ENCODE peak calls at places on chromosomes 5 and 9, in four cellular contexts. T is cardiac fibroblast, M is BJ, N is astrocyte of the spinal cord. A is an unnamed sample.
A peak's percentile ranks its signal among the peaks of the same experiment; 100 is the strongest.

GRCh38 chr9:20526500-20527319 is 95.6 kb downstream of the MLLT3 start:
- DNase-seq in T (peak; percentile 12), M (no peak), N (peak; percentile 43), A (peak; percentile 10)

GRCh38 chr5:14663734-14664269 is 716 bp upstream of the OTULIN start:
- DNase-seq in M (no peak), N (no peak), T (peak; percentile 39), A (no peak)

GRCh38 chr5:177320879-177321278 is 9.2 kb upstream of the MXD3 start:
- DNase-seq in M (no peak), T (no peak), N (no peak), A (no peak)

GRCh38 chr5:61637566-61637965 is 305.5 kb downstream of the ZSWIM6 start:
- DNase-seq in M (no peak), N (no peak), T (no peak), A (no peak)

GRCh38 chr9:109206670-109207069 is 39.6 kb upstream of the FRRS1L start:
- DNase-seq in T (no peak), M (no peak), N (no peak), A (no peak)

GRCh38 chr5:6733411-6734242 is 20.4 kb downstream of the TENT4A start:
- DNase-seq in M (no peak), T (peak; percentile 66), N (peak; percentile 53), A (no peak)

GRCh38 chr5:34656001-34656699 is at the start of gene RAI14:
- DNase-seq in M (peak; percentile 33), N (peak; percentile 89), T (peak; percentile 94), A (no peak)

GRCh38 chr9:34035656-34036055 is 13.0 kb downstream of the UBAP2 start:
- DNase-seq in M (no peak), N (no peak), T (no peak), A (no peak)

GRCh38 chr9:14312721-14313377 is 1.1 kb downstream of the NFIB start:
- DNase-seq in T (peak; percentile 39), M (no peak), N (peak; percentile 48), A (no peak)

GRCh38 chr5:128462330-128462729 is 75.7 kb downstream of the FBN2 start:
- DNase-seq in N (no peak), M (no peak), T (no peak), A (no peak)

GRCh38 chr9:104863180-104863883 is 64.6 kb downstream of the ABCA1 start:
- DNase-seq in N (peak; percentile 83), T (peak; percentile 87), M (peak; percentile 46), A (peak; percentile 30)

GRCh38 chr9:33170464-33171156 is 3.5 kb upstream of the B4GALT1 start:
- DNase-seq in T (peak; percentile 40), N (no peak), M (no peak), A (no peak)

GRCh38 chr5:43771611-43772031 is 168.6 kb downstream of the NNT start:
- DNase-seq in T (no peak), N (no peak), M (no peak), A (no peak)

GRCh38 chr5:57818397-57818796 is 335.8 kb upstream of the ACTBL2 start:
- DNase-seq in M (no peak), T (no peak), N (no peak), A (no peak)
- H3K4me3 ChIP-seq in M (no peak overlapping the region), T (no peak overlapping the region), N (no peak overlapping the region), A (no peak overlapping the region)

GRCh38 chr5:127029513-127030258 is 672 bp downstream of the MARCHF3 start:
- DNase-seq in N (peak; percentile 73), M (no peak), T (peak; percentile 72), A (peak; percentile 24)
- TF ChIP-seq CTCF in N (peak; percentile 59), M (peak; percentile 52), T (peak; percentile 72), A (peak; percentile 48)

GRCh38 chr5:147559725-147560124 is 49.9 kb upstream of the DPYSL3 start:
- DNase-seq in M (no peak), N (peak; percentile 58), T (no peak), A (no peak)

GRCh38 chr5:147558826-147559225 is 49.0 kb upstream of the DPYSL3 start:
- DNase-seq in T (peak; percentile 90), M (no peak), N (peak; percentile 86), A (no peak)

GRCh38 chr5:147561435-147561834 is 51.6 kb upstream of the DPYSL3 start:
- DNase-seq in T (no peak), M (no peak), N (no peak), A (no peak)

GRCh38 chr5:147558131-147558730 is 48.4 kb upstream of the DPYSL3 start:
- DNase-seq in N (no peak), M (no peak), T (peak; percentile 79), A (no peak)

GRCh38 chr5:147560982-147561381 is 51.1 kb upstream of the DPYSL3 start:
- DNase-seq in N (peak; percentile 20), M (no peak), T (no peak), A (no peak)
- H3K4me3 ChIP-seq in N (peak overlapping the region; percentile 1), M (no peak overlapping the region), T (no peak overlapping the region), A (no peak overlapping the region)

DNA sequence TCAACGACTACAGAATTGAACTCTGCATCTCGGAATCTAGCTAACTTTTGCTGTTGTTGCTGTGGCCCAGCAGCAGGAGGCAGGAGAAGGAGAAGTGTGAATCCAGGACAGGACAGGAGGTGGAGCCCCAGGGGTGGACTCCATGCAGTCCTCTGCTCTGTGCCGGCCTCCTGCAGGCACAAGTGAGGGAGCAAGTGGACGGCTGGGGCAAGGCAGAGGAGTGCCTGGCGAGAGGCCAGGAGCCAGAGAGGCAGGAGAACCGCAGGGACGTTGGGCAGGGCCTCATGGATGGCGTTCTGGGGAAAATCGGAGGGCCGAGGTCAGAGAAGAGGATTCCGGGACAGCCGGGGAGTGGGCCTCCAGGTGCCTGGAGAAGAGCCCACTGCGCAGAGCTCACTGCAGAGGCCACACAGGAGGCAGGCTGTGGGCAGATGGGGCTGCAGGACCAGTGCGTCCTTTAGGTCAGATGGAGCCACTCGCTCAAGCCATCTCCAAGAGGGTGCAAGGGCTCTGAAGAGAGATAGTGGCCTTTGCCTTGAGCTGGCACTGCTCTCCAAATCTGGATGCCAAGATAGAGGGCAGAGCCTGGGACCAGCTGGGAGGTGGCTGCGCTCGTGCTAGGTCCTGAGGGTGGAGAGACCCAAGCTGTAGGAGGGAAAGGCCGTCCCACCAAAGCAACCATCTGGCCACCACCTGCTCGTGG is 214.0 kb downstream of the FANCC start:
- DNase-seq in T (no peak), N (no peak), M (no peak), A (no peak)
- TF ChIP-seq CTCF in T (peak; percentile 26), N (peak; percentile 18), M (peak; percentile 37), A (no peak)

DNA sequence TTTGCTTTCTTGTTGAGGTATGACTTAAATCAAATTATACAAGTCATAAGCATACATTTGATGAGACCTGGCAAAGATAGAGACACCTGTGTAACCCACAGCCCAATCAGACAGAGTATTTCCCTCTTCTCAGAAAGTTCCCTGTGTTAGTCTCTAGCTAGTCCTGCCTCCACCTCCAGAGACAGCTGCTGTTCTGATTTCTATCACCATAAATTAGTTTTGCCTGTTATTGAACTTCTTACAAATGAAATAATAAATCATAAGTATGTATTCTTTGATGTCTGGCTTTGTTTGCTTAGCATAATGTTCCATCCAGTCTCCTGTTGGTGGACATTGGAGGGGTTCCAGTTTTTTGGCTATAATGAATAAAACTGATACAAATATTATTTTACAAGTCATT is 194.5 kb downstream of the ICE1 start:
- DNase-seq in M (no peak), T (no peak), N (no peak), A (no peak)
- H3K4me3 ChIP-seq in M (no peak overlapping the region), T (no peak overlapping the region), N (no peak overlapping the region), A (no peak overlapping the region)

GRCh38 chr9:76298497-76299144 is 95.6 kb downstream of the RFK start:
- DNase-seq in N (no peak), T (no peak), M (no peak), A (no peak)
- TF ChIP-seq CTCF in N (no peak), T (no peak), M (no peak), A (no peak)

A was measured in GM12864.